ENCODE peak calls at places on chromosomes 7 and 10, in ten cellular contexts. L is RWPE2; Z is HCT116; I is IMR-90; H is cardiac muscle cell; J is WERI-Rb-1; U is aorta; Q is thyroid gland; O is CD8-positive, alpha-beta memory T cell; Y is CD4-positive, alpha-beta T cell. D is an unnamed sample.

GRCh38 chr10:101070098-101070497 is 8.3 kb downstream of the KAZALD1 start:
- DNase-seq in L (no peak), Z (no peak), I (no peak), H (no peak), J (no peak), U (no peak), Q (no peak), O (no peak), Y (no peak), D (peak; percentile 24)

GRCh38 chr7:2105917-2106316 is 126.8 kb downstream of the MAD1L1 start:
- DNase-seq in L (no peak), Z (no peak), I (no peak), H (no peak), J (peak; percentile 61), U (no peak), Q (no peak), O (no peak), Y (no peak), D (no peak)

GRCh38 chr10:89263091-89263490 is 11.5 kb upstream of the LIPA start:
- DNase-seq in L (no peak), Z (no peak), I (no peak), H (no peak), J (no peak), U (no peak), Q (no peak), O (no peak), Y (no peak), D (no peak)

GRCh38 chr10:50508315-50509051 is 115.3 kb downstream of the SGMS1 start:
- DNase-seq in L (no peak), Z (no peak), I (no peak), H (no peak), J (no peak), U (no peak), Q (no peak), O (no peak), Y (no peak), D (no peak)

GRCh38 chr10:118298787-118299186 is 43.3 kb downstream of the FAM204A start:
- DNase-seq in L (no peak), Z (no peak), I (no peak), H (no peak), J (no peak), U (no peak), Q (no peak), O (no peak), Y (no peak), D (no peak)

GRCh38 chr10:11667756-11668155 is 56.3 kb upstream of the USP6NL start:
- DNase-seq in L (no peak), Z (no peak), I (no peak), H (no peak), J (no peak), U (no peak), Q (no peak), O (no peak), Y (no peak), D (no peak)

GRCh38 chr7:27608776-27609495 is 53.7 kb downstream of the HIBADH start:
- DNase-seq in L (no peak), Z (no peak), I (no peak), H (no peak), J (no peak), U (no peak), Q (no peak), O (no peak), Y (no peak), D (no peak)

GRCh38 chr10:132541601-132542011 is 4.0 kb downstream of the INPP5A start:
- DNase-seq in L (no peak), Z (no peak), I (no peak), H (no peak), J (peak; percentile 47), U (no peak), Q (no peak), O (no peak), Y (no peak), D (no peak)

GRCh38 chr10:124632064-124632531 is 112.1 kb downstream of the FAM53B start:
- DNase-seq in L (no peak), Z (no peak), I (no peak), H (peak; percentile 24), J (peak; percentile 74), U (no peak), Q (peak; percentile 96), O (no peak), Y (peak; percentile 39), D (no peak)
- H3K27ac ChIP-seq in L (peak overlapping the region; percentile 27), Z (no peak overlapping the region), I (no peak overlapping the region), H (no peak overlapping the region), J (peak overlapping the region; percentile 50), U (no peak overlapping the region), Q (peak overlapping the region; percentile 98), O (no peak overlapping the region), Y (no peak overlapping the region), D (peak overlapping the region; percentile 71)

GRCh38 chr10:45372251-45372951 is 1.6 kb upstream of the ALOX5 start:
- DNase-seq in L (no peak), Z (no peak), I (no peak), H (no peak), J (no peak), U (no peak), Q (no peak), O (no peak), Y (no peak), D (no peak)

GRCh38 chr10:45371555-45371954 is 2.5 kb upstream of the ALOX5 start:
- DNase-seq in L (no peak), Z (no peak), I (no peak), H (no peak), J (no peak), U (no peak), Q (no peak), O (no peak), Y (no peak), D (no peak)

GRCh38 chr10:45373003-45373782 is 823 bp upstream of the ALOX5 start:
- DNase-seq in L (no peak), Z (no peak), I (no peak), H (peak; percentile 25), J (peak; percentile 72), U (peak; percentile 56), Q (no peak), O (peak; percentile 31), Y (no peak), D (no peak)

GRCh38 chr10:45370202-45370955 is 3.6 kb upstream of the ALOX5 start:
- DNase-seq in L (no peak), Z (no peak), I (no peak), H (no peak), J (no peak), U (no peak), Q (no peak), O (no peak), Y (no peak), D (no peak)

DNA sequence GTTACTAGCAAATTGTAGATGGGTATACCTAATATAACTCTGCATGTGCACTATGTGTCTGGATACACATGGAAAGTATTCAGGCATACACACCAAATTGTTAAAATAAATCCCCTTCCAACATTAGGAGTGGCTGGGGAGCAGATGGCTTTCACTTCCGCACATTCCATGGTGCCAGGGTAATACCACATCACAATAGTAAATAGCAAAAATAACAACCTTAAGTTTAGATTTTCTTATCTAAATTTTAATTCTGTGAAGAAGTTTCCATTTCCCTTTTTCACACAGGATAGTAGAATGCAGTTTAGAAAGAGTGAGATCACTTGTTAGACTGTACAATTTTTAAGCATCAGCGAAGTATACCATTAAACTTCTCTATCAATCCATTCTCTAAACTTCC is 5.8 kb upstream of the ALOX5 start:
- DNase-seq in L (no peak), Z (no peak), I (no peak), H (no peak), J (no peak), U (no peak), Q (no peak), O (no peak), Y (no peak), D (no peak)
- H3K27ac ChIP-seq in L (no peak overlapping the region), Z (no peak overlapping the region), I (no peak overlapping the region), H (no peak overlapping the region), J (no peak overlapping the region), U (no peak overlapping the region), Q (no peak overlapping the region), O (no peak overlapping the region), Y (no peak overlapping the region), D (no peak overlapping the region)

GRCh38 chr7:106614751-106615150 is 46.2 kb downstream of the CCDC71L start:
- DNase-seq in L (no peak), Z (no peak), I (no peak), H (no peak), J (no peak), U (no peak), Q (no peak), O (no peak), Y (no peak), D (no peak)
- H3K27ac ChIP-seq in L (no peak overlapping the region), Z (no peak overlapping the region), I (peak overlapping the region; percentile 72), H (no peak overlapping the region), J (no peak overlapping the region), U (no peak overlapping the region), Q (no peak overlapping the region), O (no peak overlapping the region), Y (no peak overlapping the region), D (no peak overlapping the region)

GRCh38 chr10:77526861-77527617 is 110.6 kb downstream of the KCNMA1 start:
- DNase-seq in L (no peak), Z (no peak), I (no peak), H (peak; percentile 13), J (no peak), U (no peak), Q (no peak), O (no peak), Y (no peak), D (no peak)
- H3K27ac ChIP-seq in L (no peak overlapping the region), Z (no peak overlapping the region), I (peak overlapping the region; percentile 36), H (no peak overlapping the region), J (no peak overlapping the region), U (no peak overlapping the region), Q (no peak overlapping the region), O (no peak overlapping the region), Y (no peak overlapping the region), D (peak overlapping the region; percentile 81)

GRCh38 chr7:93927585-93927984 is 6.0 kb downstream of the GNG11 start:
- DNase-seq in L (no peak), Z (no peak), I (no peak), H (peak; percentile 19), J (no peak), U (no peak), Q (no peak), O (no peak), Y (no peak), D (no peak)
- H3K27ac ChIP-seq in L (no peak overlapping the region), Z (no peak overlapping the region), I (no peak overlapping the region), H (peak overlapping the region; percentile 48), J (no peak overlapping the region), U (peak overlapping the region; percentile 5), Q (peak overlapping the region; percentile 66), O (no peak overlapping the region), Y (no peak overlapping the region), D (no peak overlapping the region)

DNA sequence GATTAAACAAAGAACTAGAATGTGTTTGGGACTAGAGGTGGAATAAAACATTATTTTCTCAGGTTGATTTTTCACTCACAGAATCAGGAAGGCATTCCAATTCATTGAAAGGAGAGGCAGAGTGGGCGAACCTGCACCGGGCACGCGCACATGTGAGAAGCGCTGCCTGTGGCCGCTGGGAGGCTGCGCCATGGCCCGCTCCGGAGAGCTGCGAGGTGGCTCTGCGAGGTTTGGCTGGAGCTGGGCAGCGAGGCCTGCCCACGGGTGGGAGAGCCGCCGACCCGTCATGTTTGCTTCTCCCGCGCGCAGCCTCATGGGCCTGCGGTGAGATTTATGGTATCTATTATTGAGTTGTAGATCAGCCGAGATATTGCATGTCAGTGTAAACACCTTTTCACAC is 96.9 kb upstream of the RNF32 start:
- DNase-seq in L (no peak), Z (no peak), I (no peak), H (no peak), J (no peak), U (no peak), Q (no peak), O (no peak), Y (no peak), D (no peak)
- H3K27ac ChIP-seq in L (no peak overlapping the region), Z (no peak overlapping the region), I (no peak overlapping the region), H (no peak overlapping the region), J (no peak overlapping the region), U (no peak overlapping the region), Q (no peak overlapping the region), O (no peak overlapping the region), Y (no peak overlapping the region), D (no peak overlapping the region)